ENCODE peak calls at places on chromosomes 7 and 10, in five cellular contexts. W is germinal center, E is hepatocyte, I is CD14-positive monocyte, C is activated T-cell treated with anti-CD3 and anti-CD28 coated beads for 1 hour. F is an unnamed sample.

GRCh38 chr7:107122483-107122882 is 46.3 kb upstream of the HBP1 start:
- DNase-seq in W (no peak), E (peak; percentile 27), I (no peak), C (no peak), F (no peak)

GRCh38 chr10:68861253-68861652 is 33.9 kb downstream of the STOX1 start:
- DNase-seq in W (no peak), E (no peak), I (no peak), C (no peak), F (no peak)

GRCh38 chr10:132443605-132443997 is 46.6 kb downstream of the PWWP2B start:
- DNase-seq in W (peak; percentile 47), E (peak; percentile 66), I (peak; percentile 91), C (peak; percentile 61), F (no peak)

GRCh38 chr10:34985823-34986222 is 104.3 kb downstream of the CUL2 start:
- DNase-seq in W (no peak), E (no peak), I (no peak), C (no peak), F (no peak)

GRCh38 chr10:43868362-43868672 is 219.6 kb upstream of the ZNF32 start:
- DNase-seq in W (no peak), E (no peak), I (no peak), C (no peak), F (no peak)

GRCh38 chr10:35127289-35127891 is 744 bp downstream of the CREM start:
- DNase-seq in W (peak; percentile 43), E (peak; percentile 84), I (peak; percentile 76), C (peak; percentile 47), F (no peak)

GRCh38 chr7:158282461-158283001 is 305.1 kb downstream of the PTPRN2 start:
- DNase-seq in W (no peak), E (no peak), I (peak; percentile 26), C (no peak), F (no peak)

GRCh38 chr7:1055084-1055450 is 10.7 kb downstream of the GPR146 start:
- DNase-seq in W (no peak), E (peak; percentile 50), I (no peak), C (peak; percentile 52), F (no peak)

GRCh38 chr7:25496394-25497103 is 268.3 kb upstream of the NPVF start:
- DNase-seq in W (peak; percentile 8), E (no peak), I (peak; percentile 48), C (no peak), F (no peak)

GRCh38 chr10:17075510-17075909 is 54.1 kb downstream of the CUBN start:
- DNase-seq in W (no peak), E (peak; percentile 65), I (peak; percentile 62), C (no peak), F (peak; percentile 53)

GRCh38 chr7:129805086-129805719 is 147.6 kb downstream of the UBE2H start:
- DNase-seq in W (no peak), E (no peak), I (no peak), C (no peak), F (no peak)

F was measured in astrocyte of the cerebellum.